ENCODE peak calls at places on chromosomes 2 and 18, in eight cellular contexts. One of them, this sample, is unnamed.

GRCh38 chr2:240705204-240705781 is 13.6 kb downstream of the AQP12A start:
- DNase-seq in H1: no peak
- DNase-seq in heart left ventricle: no peak
- DNase-seq in retinal pigment epithelial cell: peak
- DNase-seq in HFF-Myc: no peak
- DNase-seq in AG04450: no peak
- DNase-seq in mucosa of descending colon: no peak
- DNase-seq in body of pancreas: no peak
- DNase-seq in this sample: no peak

GRCh38 chr18:58161659-58162058 is 117.6 kb downstream of the NEDD4L start:
- DNase-seq in heart left ventricle: no peak
- DNase-seq in AG04450: no peak
- DNase-seq in mucosa of descending colon: peak
- DNase-seq in HFF-Myc: no peak
- DNase-seq in body of pancreas: peak
- DNase-seq in H1: no peak
- DNase-seq in retinal pigment epithelial cell: no peak
- DNase-seq in this sample: no peak

GRCh38 chr18:49917742-49918141 is 104.4 kb upstream of the ACAA2 start:
- DNase-seq in body of pancreas: no peak
- DNase-seq in HFF-Myc: no peak
- DNase-seq in retinal pigment epithelial cell: no peak
- DNase-seq in mucosa of descending colon: no peak
- DNase-seq in heart left ventricle: no peak
- DNase-seq in AG04450: no peak
- DNase-seq in H1: no peak
- DNase-seq in this sample: no peak

GRCh38 chr18:50111398-50111797 is 83.5 kb downstream of the MYO5B start:
- DNase-seq in retinal pigment epithelial cell: no peak
- DNase-seq in H1: no peak
- DNase-seq in heart left ventricle: no peak
- DNase-seq in HFF-Myc: no peak
- DNase-seq in body of pancreas: no peak
- DNase-seq in mucosa of descending colon: no peak
- DNase-seq in AG04450: no peak
- DNase-seq in this sample: no peak

GRCh38 chr2:142130111-142131015 is 453 bp downstream of the LRP1B start:
- DNase-seq in AG04450: no peak
- DNase-seq in H1: peak
- DNase-seq in retinal pigment epithelial cell: peak
- DNase-seq in mucosa of descending colon: peak
- DNase-seq in body of pancreas: peak
- DNase-seq in heart left ventricle: peak
- DNase-seq in HFF-Myc: no peak
- DNase-seq in this sample: peak

GRCh38 chr2:179818546-179818945 is 42.9 kb downstream of the ZNF385B start:
- DNase-seq in HFF-Myc: no peak
- DNase-seq in mucosa of descending colon: no peak
- DNase-seq in AG04450: no peak
- DNase-seq in retinal pigment epithelial cell: no peak
- DNase-seq in heart left ventricle: no peak
- DNase-seq in H1: no peak
- DNase-seq in body of pancreas: no peak
- DNase-seq in this sample: no peak

GRCh38 chr2:97858442-97858841 is 137.3 kb downstream of the TMEM131 start:
- DNase-seq in H1: no peak
- DNase-seq in mucosa of descending colon: no peak
- DNase-seq in retinal pigment epithelial cell: no peak
- DNase-seq in AG04450: no peak
- DNase-seq in heart left ventricle: no peak
- DNase-seq in body of pancreas: no peak
- DNase-seq in HFF-Myc: no peak
- DNase-seq in this sample: no peak

GRCh38 chr2:106159867-106160785 is 34.0 kb downstream of the UXS1 start:
- DNase-seq in heart left ventricle: no peak
- DNase-seq in AG04450: no peak
- DNase-seq in retinal pigment epithelial cell: no peak
- DNase-seq in body of pancreas: no peak
- DNase-seq in HFF-Myc: no peak
- DNase-seq in H1: no peak
- DNase-seq in mucosa of descending colon: no peak
- DNase-seq in this sample: no peak

GRCh38 chr2:75621228-75621627 is 25.4 kb upstream of the MRPL19 start:
- DNase-seq in mucosa of descending colon: no peak
- DNase-seq in H1: no peak
- DNase-seq in AG04450: no peak
- DNase-seq in body of pancreas: no peak
- DNase-seq in heart left ventricle: no peak
- DNase-seq in retinal pigment epithelial cell: no peak
- DNase-seq in HFF-Myc: no peak
- DNase-seq in this sample: no peak

GRCh38 chr18:29874519-29875098 is 1167.9 kb downstream of the DSC3 start:
- DNase-seq in mucosa of descending colon: no peak
- DNase-seq in body of pancreas: no peak
- DNase-seq in AG04450: no peak
- DNase-seq in HFF-Myc: peak
- DNase-seq in retinal pigment epithelial cell: peak
- DNase-seq in heart left ventricle: no peak
- DNase-seq in H1: no peak
- DNase-seq in this sample: peak

GRCh38 chr2:223815186-223815883 is 22.0 kb downstream of the AP1S3 start:
- DNase-seq in AG04450: peak
- DNase-seq in retinal pigment epithelial cell: peak
- DNase-seq in HFF-Myc: peak
- DNase-seq in mucosa of descending colon: no peak
- DNase-seq in heart left ventricle: no peak
- DNase-seq in H1: peak
- DNase-seq in body of pancreas: no peak
- DNase-seq in this sample: peak

GRCh38 chr2:59732861-59733603 is 820.4 kb downstream of the BCL11A start:
- DNase-seq in mucosa of descending colon: no peak
- DNase-seq in retinal pigment epithelial cell: no peak
- DNase-seq in HFF-Myc: no peak
- DNase-seq in H1: no peak
- DNase-seq in body of pancreas: no peak
- DNase-seq in AG04450: no peak
- DNase-seq in heart left ventricle: no peak
- DNase-seq in this sample: no peak

GRCh38 chr2:174016447-174016846 is 51.3 kb upstream of the SP3 start:
- DNase-seq in H1: no peak
- DNase-seq in retinal pigment epithelial cell: no peak
- DNase-seq in AG04450: no peak
- DNase-seq in HFF-Myc: no peak
- DNase-seq in heart left ventricle: no peak
- DNase-seq in body of pancreas: no peak
- DNase-seq in mucosa of descending colon: no peak
- DNase-seq in this sample: no peak

GRCh38 chr2:68751397-68752339 is 17.1 kb downstream of the ARHGAP25 start:
- DNase-seq in H1: peak
- DNase-seq in mucosa of descending colon: peak
- DNase-seq in AG04450: peak
- DNase-seq in body of pancreas: peak
- DNase-seq in retinal pigment epithelial cell: peak
- DNase-seq in heart left ventricle: peak
- DNase-seq in HFF-Myc: peak
- DNase-seq in this sample: peak
- H3K4me3 ChIP-seq in H1: no peak
- H3K4me3 ChIP-seq in mucosa of descending colon: no peak
- H3K4me3 ChIP-seq in AG04450: no peak
- H3K4me3 ChIP-seq in body of pancreas: no peak
- H3K4me3 ChIP-seq in retinal pigment epithelial cell: no peak
- H3K4me3 ChIP-seq in heart left ventricle: no peak
- H3K4me3 ChIP-seq in HFF-Myc: no peak
- H3K4me3 ChIP-seq in this sample: no peak

GRCh38 chr2:120432293-120432975 is 86.5 kb downstream of the INHBB start:
- DNase-seq in AG04450: no peak
- DNase-seq in H1: peak
- DNase-seq in retinal pigment epithelial cell: no peak
- DNase-seq in mucosa of descending colon: no peak
- DNase-seq in body of pancreas: no peak
- DNase-seq in HFF-Myc: no peak
- DNase-seq in heart left ventricle: no peak
- DNase-seq in this sample: no peak

GRCh38 chr2:120430501-120430830 is 84.5 kb downstream of the INHBB start:
- DNase-seq in H1: peak
- DNase-seq in heart left ventricle: no peak
- DNase-seq in HFF-Myc: no peak
- DNase-seq in retinal pigment epithelial cell: no peak
- DNase-seq in body of pancreas: no peak
- DNase-seq in AG04450: no peak
- DNase-seq in mucosa of descending colon: no peak
- DNase-seq in this sample: no peak

GRCh38 chr2:120432976-120433815 is 87.3 kb downstream of the INHBB start:
- DNase-seq in mucosa of descending colon: no peak
- DNase-seq in retinal pigment epithelial cell: no peak
- DNase-seq in body of pancreas: no peak
- DNase-seq in H1: peak
- DNase-seq in heart left ventricle: no peak
- DNase-seq in HFF-Myc: no peak
- DNase-seq in AG04450: no peak
- DNase-seq in this sample: no peak

GRCh38 chr2:120430957-120431356 is 85.0 kb downstream of the INHBB start:
- DNase-seq in AG04450: no peak
- DNase-seq in retinal pigment epithelial cell: no peak
- DNase-seq in HFF-Myc: no peak
- DNase-seq in mucosa of descending colon: no peak
- DNase-seq in heart left ventricle: no peak
- DNase-seq in body of pancreas: no peak
- DNase-seq in H1: peak
- DNase-seq in this sample: no peak

DNA sequence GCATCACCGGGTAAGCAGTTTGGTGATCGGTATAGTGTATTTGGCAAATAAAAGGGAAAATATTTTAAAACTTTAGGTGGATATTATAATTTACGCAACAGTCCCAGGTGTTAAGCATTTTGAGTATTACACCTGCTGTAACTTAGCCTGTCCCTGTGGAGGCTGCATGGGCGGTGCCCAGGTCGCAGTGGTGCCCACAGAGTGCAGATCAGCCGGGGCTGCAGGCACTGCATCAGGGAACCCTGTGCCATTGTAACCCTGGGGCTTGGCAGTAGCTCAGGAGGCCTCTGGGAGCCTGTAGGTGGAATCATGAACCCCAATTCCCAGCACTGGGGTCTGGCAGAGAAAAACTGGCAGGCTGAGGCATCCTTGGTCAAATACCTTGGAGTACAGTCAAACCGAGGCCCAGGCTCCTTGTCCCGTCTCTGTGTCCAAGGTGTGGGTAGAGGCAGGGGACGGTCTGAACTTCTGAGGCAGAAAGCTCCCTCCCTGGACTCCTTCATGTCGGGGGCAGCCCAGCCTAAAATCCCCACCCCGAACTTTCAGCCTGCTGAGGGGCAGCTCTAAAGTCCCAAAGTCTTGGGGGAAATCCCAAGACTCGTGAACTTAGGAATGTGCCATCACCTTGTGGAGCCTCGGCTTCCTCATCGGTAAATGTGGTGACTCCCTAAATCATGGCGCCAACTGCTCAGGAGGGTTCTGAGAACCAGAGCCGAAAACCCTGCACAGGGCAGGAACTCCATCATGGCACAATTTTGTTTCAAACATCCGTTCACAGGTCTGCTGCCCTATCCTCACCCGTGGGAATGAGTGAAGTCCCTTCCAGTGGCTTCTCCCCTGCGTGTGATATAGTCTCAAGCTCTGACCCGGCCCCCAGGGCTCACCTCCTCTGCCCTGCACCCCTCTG is 85.7 kb downstream of the INHBB start:
- DNase-seq in AG04450: no peak
- DNase-seq in heart left ventricle: no peak
- DNase-seq in HFF-Myc: no peak
- DNase-seq in retinal pigment epithelial cell: no peak
- DNase-seq in H1: peak
- DNase-seq in body of pancreas: no peak
- DNase-seq in mucosa of descending colon: no peak
- DNase-seq in this sample: no peak
- TF ChIP-seq CTCF in AG04450: no peak
- TF ChIP-seq CTCF in heart left ventricle: no peak
- TF ChIP-seq CTCF in HFF-Myc: no peak
- TF ChIP-seq CTCF in retinal pigment epithelial cell: no peak
- TF ChIP-seq CTCF in H1: no peak
- TF ChIP-seq CTCF in body of pancreas: no peak
- TF ChIP-seq CTCF in mucosa of descending colon: no peak
- TF ChIP-seq CTCF in this sample: no peak

DNA sequence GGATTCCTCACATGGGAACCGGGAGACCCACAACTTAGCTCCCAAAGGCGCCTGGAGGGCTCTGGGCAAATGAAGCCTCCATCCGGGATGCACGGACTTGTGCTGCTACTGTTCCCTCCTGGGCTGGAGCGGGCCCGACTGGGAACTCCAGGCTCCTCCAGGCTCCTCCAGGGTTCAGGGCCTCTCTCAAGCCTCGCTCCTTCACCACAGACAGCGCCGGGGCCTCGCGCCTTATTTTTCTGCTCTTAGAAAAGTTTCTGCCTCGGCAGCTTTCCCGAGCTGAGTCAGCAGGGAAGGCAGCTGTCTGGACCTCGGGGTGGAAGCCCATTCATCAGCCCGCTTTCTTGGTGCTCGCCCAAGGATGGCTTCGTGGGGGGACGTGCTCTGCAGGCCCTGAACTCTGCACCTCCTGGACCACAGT is 13.0 kb upstream of the TEX51 start:
- DNase-seq in AG04450: peak
- DNase-seq in mucosa of descending colon: peak
- DNase-seq in heart left ventricle: no peak
- DNase-seq in HFF-Myc: no peak
- DNase-seq in retinal pigment epithelial cell: no peak
- DNase-seq in body of pancreas: no peak
- DNase-seq in H1: peak
- DNase-seq in this sample: peak
- H3K4me3 ChIP-seq in AG04450: peak
- H3K4me3 ChIP-seq in mucosa of descending colon: no peak
- H3K4me3 ChIP-seq in heart left ventricle: peak
- H3K4me3 ChIP-seq in HFF-Myc: peak
- H3K4me3 ChIP-seq in retinal pigment epithelial cell: no peak
- H3K4me3 ChIP-seq in body of pancreas: no peak
- H3K4me3 ChIP-seq in H1: peak
- H3K4me3 ChIP-seq in this sample: peak

DNA sequence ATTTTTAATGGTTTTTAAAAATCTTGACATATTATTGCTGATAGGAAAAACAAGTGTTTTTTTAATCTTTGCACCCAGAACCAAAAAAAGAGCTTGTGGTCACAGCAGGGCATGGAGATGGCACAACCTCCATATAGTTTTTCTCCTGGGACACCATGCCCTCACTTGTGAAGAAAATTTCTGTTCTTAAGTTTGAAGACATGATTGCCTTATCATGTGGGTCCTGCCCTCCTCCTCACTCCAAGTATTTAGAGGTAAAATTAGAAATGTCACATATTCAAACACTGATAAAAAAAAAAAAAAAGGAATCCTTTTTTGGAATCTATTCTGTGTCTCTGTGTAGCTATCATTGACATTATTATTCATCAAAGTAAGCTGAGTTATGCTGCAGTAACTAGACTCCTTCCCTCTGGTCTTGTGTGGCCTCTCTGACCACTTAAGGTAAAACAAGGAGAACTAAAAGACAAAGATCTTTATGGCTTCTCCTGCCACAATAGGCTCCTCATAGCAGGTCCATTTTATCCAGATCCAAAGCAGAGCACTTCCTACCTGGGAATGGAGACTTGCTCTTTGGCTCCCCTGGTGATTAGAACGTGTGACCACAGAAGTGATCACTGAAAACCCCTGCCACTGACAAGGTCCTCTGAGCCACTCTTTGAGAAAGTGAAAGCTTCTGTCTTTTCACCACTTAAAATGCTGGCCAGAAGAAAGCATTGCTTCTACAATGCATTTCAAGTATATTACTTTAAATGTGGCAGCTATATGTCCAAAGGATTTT is 19.8 kb downstream of the ADD2 start:
- DNase-seq in HFF-Myc: no peak
- DNase-seq in retinal pigment epithelial cell: no peak
- DNase-seq in heart left ventricle: no peak
- DNase-seq in AG04450: no peak
- DNase-seq in mucosa of descending colon: no peak
- DNase-seq in body of pancreas: no peak
- DNase-seq in H1: peak
- DNase-seq in this sample: no peak
- TF ChIP-seq CTCF in HFF-Myc: no peak
- TF ChIP-seq CTCF in retinal pigment epithelial cell: peak
- TF ChIP-seq CTCF in heart left ventricle: no peak
- TF ChIP-seq CTCF in AG04450: no peak
- TF ChIP-seq CTCF in mucosa of descending colon: no peak
- TF ChIP-seq CTCF in body of pancreas: no peak
- TF ChIP-seq CTCF in H1: peak
- TF ChIP-seq CTCF in this sample: no peak